ENCODE peak calls at places on chromosome 14, in four cellular contexts. N, I, Z and K are unnamed samples.

GRCh38 chr14:74135386-74135785 is 50.6 kb downstream of the LIN52 start:
- DNase-seq in I (no peak), N (no peak), Z (peak), K (no peak)

GRCh38 chr14:28666961-28667360 is 99.6 kb upstream of the FOXG1 start:
- DNase-seq in Z (no peak), I (no peak), N (peak), K (no peak)

GRCh38 chr14:48937796-48938195 is 648.4 kb downstream of the RPS29 start:
- DNase-seq in I (peak), N (peak), Z (peak), K (no peak)

GRCh38 chr14:73714656-73715081 is 485 bp upstream of the PNMA1 start:
- DNase-seq in I (no peak), Z (peak), N (no peak), K (no peak)

GRCh38 chr14:71155743-71156142 is 248.5 kb downstream of the PCNX1 start:
- DNase-seq in Z (no peak), N (no peak), I (no peak), K (no peak)

GRCh38 chr14:76836029-76836630 is 9.9 kb downstream of the LRRC74A start:
- DNase-seq in N (no peak), I (no peak), Z (no peak), K (no peak)

GRCh38 chr14:102717211-102717610 is 60.0 kb upstream of the TRAF3 start:
- DNase-seq in Z (no peak), I (no peak), N (no peak), K (no peak)

GRCh38 chr14:102230481-102231210 is 74.3 kb downstream of the MOK start:
- DNase-seq in N (no peak), Z (no peak), I (no peak), K (no peak)

GRCh38 chr14:68268197-68268596 is 448.6 kb downstream of the RAD51B start:
- DNase-seq in N (peak), I (no peak), Z (no peak), K (no peak)

GRCh38 chr14:24351517-24351916 is 11.7 kb upstream of the RIPK3 start:
- DNase-seq in Z (peak), I (no peak), N (peak), K (no peak)

GRCh38 chr14:74251546-74252030 is 12.3 kb downstream of the VSX2 start:
- DNase-seq in Z (peak), N (peak), I (no peak), K (peak)

GRCh38 chr14:26199599-26200370 is 398.0 kb downstream of the NOVA1 start:
- DNase-seq in N (peak), I (peak), Z (no peak), K (no peak)

GRCh38 chr14:56185991-56186390 is 67.8 kb downstream of the PELI2 start:
- DNase-seq in N (no peak), I (no peak), Z (no peak), K (no peak)

GRCh38 chr14:67436006-67436866 is 24.3 kb upstream of the PLEK2 start:
- DNase-seq in N (no peak), I (no peak), Z (no peak), K (no peak)

GRCh38 chr14:94593749-94594431 is 12.7 kb downstream of the SERPINA5 start:
- DNase-seq in N (no peak), Z (no peak), I (no peak), K (no peak)

GRCh38 chr14:77320238-77320935 is at the start of gene POMT2:
- DNase-seq in Z (peak), N (peak), I (peak), K (peak)

GRCh38 chr14:22545842-22546721 is 42.9 kb downstream of the DAD1 start:
- DNase-seq in Z (peak), N (peak), I (no peak), K (no peak)

GRCh38 chr14:61625171-61625570 is 70.1 kb upstream of the HIF1A start:
- DNase-seq in N (peak), Z (peak), I (no peak), K (no peak)

GRCh38 chr14:56902413-56902812 is 92.1 kb upstream of the OTX2 start:
- DNase-seq in Z (no peak), N (no peak), I (no peak), K (no peak)

GRCh38 chr14:101774814-101775213 is 13.3 kb downstream of the PPP2R5C start:
- DNase-seq in N (no peak), I (no peak), Z (no peak), K (no peak)

GRCh38 chr14:50233335-50234250 is 2.2 kb upstream of the SOS2 start:
- DNase-seq in N (no peak), Z (no peak), I (no peak), K (no peak)

GRCh38 chr14:73027546-73027945 is 640 bp upstream of the ZFYVE1 start:
- DNase-seq in N (no peak), I (no peak), Z (no peak), K (no peak)

GRCh38 chr14:100586520-100587247 is 533 bp downstream of the BEGAIN start:
- DNase-seq in N (no peak), I (no peak), Z (no peak), K (peak)

GRCh38 chr14:88163731-88164255 is 158.9 kb downstream of the GPR65 start:
- DNase-seq in N (no peak), I (no peak), Z (no peak), K (no peak)

GRCh38 chr14:59360923-59361794 is 104.0 kb downstream of the GPR135 start:
- DNase-seq in N (peak), Z (peak), I (no peak), K (no peak)

GRCh38 chr14:102182901-102183619 is 43.4 kb downstream of the WDR20 start:
- DNase-seq in N (no peak), Z (no peak), I (no peak), K (no peak)

GRCh38 chr14:47993883-47994282 is 318.5 kb upstream of the MDGA2 start:
- DNase-seq in N (no peak), Z (no peak), I (no peak), K (no peak)

GRCh38 chr14:62682208-62682607 is 363.1 kb downstream of the KCNH5 start:
- DNase-seq in I (no peak), N (no peak), Z (no peak), K (no peak)

GRCh38 chr14:71320734-71321555 is 413.7 kb downstream of the PCNX1 start:
- DNase-seq in N (peak), I (peak), Z (peak), K (no peak)

GRCh38 chr14:34750670-34751069 is 36.3 kb upstream of the CFL2 start:
- DNase-seq in I (no peak), Z (peak), N (peak), K (no peak)

GRCh38 chr14:73759183-73759713 is 45.1 kb upstream of the PNMA1 start:
- DNase-seq in N (peak), Z (peak), I (no peak), K (no peak)

GRCh38 chr14:76280221-76280620 is 95.7 kb upstream of the ESRRB start:
- DNase-seq in I (no peak), N (no peak), Z (no peak), K (peak)

GRCh38 chr14:23910081-23910875 is 43.3 kb upstream of the DHRS4 start:
- DNase-seq in Z (peak), N (peak), I (peak), K (peak)

GRCh38 chr14:32764131-32764530 is 174.5 kb upstream of the NPAS3 start:
- DNase-seq in I (no peak), N (no peak), Z (no peak), K (no peak)

GRCh38 chr14:63302135-63302534 is 16.6 kb downstream of the GPHB5 start:
- DNase-seq in I (no peak), N (no peak), Z (no peak), K (no peak)

GRCh38 chr14:29463727-29464370 is 463.8 kb downstream of the PRKD1 start:
- DNase-seq in I (no peak), Z (no peak), N (no peak), K (no peak)

GRCh38 chr14:105019861-105020814 is 745 bp downstream of the CDCA4 start:
- DNase-seq in I (peak), N (peak), Z (peak), K (peak)
- H4K8ac ChIP-seq in I (no peak), N (peak), Z (peak), K (peak)

GRCh38 chr14:52960627-52961026 is 9.8 kb upstream of the FERMT2 start:
- DNase-seq in Z (no peak), N (no peak), I (no peak), K (no peak)

GRCh38 chr14:52961060-52961639 is 10.3 kb upstream of the FERMT2 start:
- DNase-seq in N (peak), Z (peak), I (no peak), K (no peak)
- H2AFZ ChIP-seq in N (no peak), Z (no peak), I (peak), K (peak)

GRCh38 chr14:64719601-64720000 is 15.4 kb downstream of the PLEKHG3 start:
- DNase-seq in I (no peak), N (peak), Z (no peak), K (no peak)
- H4K8ac ChIP-seq in I (no peak), N (peak), Z (no peak), K (no peak)

DNA sequence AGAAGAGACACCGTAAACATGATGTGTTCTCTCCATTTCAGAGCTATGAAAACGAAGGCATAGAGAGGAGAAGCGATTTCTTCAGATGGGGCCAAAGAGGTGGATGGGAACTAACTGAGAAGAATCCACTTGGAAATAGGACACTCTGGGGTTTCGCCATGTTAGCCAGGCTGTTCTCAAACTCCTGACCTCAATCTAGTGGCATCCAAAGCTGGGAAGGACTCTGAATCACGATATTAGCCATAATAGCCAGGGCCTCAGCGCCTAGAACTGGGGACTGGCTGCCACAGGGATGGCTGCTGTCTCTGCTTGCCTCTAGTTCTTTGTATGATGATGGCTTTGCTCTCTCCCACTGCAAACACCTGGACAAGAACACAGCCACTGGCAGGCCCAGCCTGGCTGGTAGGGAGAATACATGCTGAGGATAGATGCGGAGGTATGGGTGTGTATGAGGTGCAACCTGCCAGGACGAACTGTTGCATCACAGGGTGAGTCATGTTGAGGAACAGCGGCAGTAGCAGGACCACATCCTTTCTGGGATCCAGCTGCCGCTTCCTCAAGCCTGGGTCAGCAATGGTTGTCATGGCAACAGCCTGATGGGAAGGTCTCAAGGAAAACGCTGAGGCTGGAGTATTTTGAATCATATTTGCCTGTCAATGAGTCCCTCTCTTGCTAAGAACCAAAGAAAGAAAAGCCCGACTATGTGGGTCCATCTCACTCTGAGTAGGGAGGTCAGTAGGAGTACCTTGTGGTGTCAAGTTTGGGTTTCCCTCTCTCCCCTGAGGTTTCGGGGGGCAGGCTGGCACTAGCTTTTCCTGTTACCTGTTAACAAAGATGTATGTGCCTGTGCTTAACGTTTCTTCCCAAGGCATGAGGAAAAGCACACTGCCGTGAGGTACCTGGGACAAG is 31.1 kb downstream of the CCDC177 start:
- DNase-seq in I (no peak), Z (peak), N (peak), K (no peak)
- H2AFZ ChIP-seq in I (peak), Z (peak), N (no peak), K (no peak)

DNA sequence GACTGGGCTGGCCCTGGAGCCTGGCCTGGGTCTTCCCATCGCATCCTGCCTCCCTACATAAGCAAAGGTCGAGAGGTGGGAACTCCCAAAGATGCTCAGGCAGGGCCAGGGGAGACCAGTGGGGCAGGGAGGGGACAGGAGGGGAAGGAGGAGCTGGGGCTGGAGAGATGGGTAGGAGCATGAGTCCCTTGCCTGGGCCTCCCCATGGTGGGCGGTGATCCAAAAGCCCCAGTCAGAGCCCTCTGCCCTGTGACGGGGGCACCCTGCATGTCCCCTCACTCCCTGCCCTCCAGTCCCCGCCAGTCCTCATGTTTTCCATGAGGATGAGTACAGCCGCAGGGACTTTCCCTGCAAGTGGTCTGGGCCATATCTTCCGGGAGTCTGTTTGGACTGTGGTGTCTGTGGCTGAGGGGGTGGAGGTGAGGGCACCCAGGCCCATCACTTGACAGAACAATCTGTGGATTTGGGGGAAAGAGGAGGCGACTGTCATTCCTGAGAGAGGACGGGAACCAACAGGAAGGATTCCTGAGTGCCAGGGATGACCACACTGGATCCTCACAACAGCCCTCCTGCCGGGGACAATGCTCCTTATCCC is 9.3 kb downstream of the BDKRB2 start:
- DNase-seq in I (no peak), N (peak), Z (no peak), K (no peak)
- H4K8ac ChIP-seq in I (peak), N (no peak), Z (peak), K (no peak)

GRCh38 chr14:51564460-51564859 is 87.2 kb upstream of the FRMD6 start:
- DNase-seq in I (no peak), Z (no peak), N (no peak), K (no peak)
- H2AFZ ChIP-seq in I (peak), Z (no peak), N (no peak), K (no peak)

DNA sequence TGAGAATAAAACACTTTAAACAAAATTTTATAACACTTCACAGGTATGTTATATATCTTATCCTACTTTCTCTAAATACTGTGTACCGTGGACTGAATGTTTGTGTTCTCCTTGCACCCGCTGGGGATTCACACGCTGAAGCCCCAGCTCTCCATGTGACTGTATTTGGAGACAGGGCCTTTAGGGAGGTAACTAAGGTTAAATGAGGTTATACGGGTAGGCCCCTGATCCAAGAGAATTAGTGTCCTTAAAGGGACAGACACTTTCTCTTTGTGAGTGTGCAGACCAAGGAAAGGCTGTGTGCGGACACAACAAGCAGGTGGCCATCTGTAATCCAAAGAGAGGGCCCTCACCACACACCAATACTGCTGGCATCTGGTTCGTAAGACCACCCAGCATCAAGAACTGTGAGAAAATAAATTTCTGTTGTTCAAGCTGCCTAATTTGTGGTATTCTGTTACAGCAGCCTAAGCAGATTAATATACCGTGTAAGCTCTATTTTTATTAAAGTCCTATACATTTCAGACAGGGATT is 70.1 kb upstream of the TTC7B start:
- DNase-seq in N (no peak), I (no peak), Z (no peak), K (no peak)
- H4K8ac ChIP-seq in N (no peak), I (no peak), Z (no peak), K (no peak)

GRCh38 chr14:80906336-80906735 is 35.2 kb downstream of the CEP128 start:
- DNase-seq in I (no peak), Z (no peak), N (no peak), K (no peak)
- H2AFZ ChIP-seq in I (no peak), Z (no peak), N (no peak), K (no peak)